ENCODE peak calls at places on chromosomes 5 and 9, in eight cellular contexts. T, K, X, P, I, F, Q and U are unnamed samples.

GRCh38 chr9:73154271-73154670 is 2.6 kb downstream of the ANXA1 start:
- DNase-seq in T (no peak), K (no peak), X (no peak), P (no peak), I (no peak), F (no peak), Q (no peak), U (no peak)

GRCh38 chr5:9686211-9686610 is 56.1 kb upstream of the TAS2R1 start:
- DNase-seq in T (no peak), K (peak; percentile 72), X (no peak), P (no peak), I (no peak), F (no peak), Q (no peak), U (no peak)

GRCh38 chr5:76274566-76274965 is 128.5 kb upstream of the IQGAP2 start:
- DNase-seq in T (no peak), K (no peak), X (no peak), P (no peak), I (no peak), F (no peak), Q (no peak), U (no peak)

GRCh38 chr5:167998148-167998767 is 293.2 kb upstream of the WWC1 start:
- DNase-seq in T (no peak), K (peak; percentile 37), X (no peak), P (no peak), I (no peak), F (no peak), Q (no peak), U (no peak)

GRCh38 chr9:121088576-121088975 is 13.8 kb downstream of the CNTRL start:
- DNase-seq in T (no peak), K (no peak), X (no peak), P (no peak), I (no peak), F (no peak), Q (no peak), U (no peak)

GRCh38 chr9:10050016-10050415 is 562.8 kb downstream of the PTPRD start:
- DNase-seq in T (no peak), K (no peak), X (no peak), P (no peak), I (no peak), F (no peak), Q (no peak), U (no peak)

GRCh38 chr9:124452326-124452725 is 2.1 kb downstream of the ADGRD2 start:
- DNase-seq in T (no peak), K (no peak), X (no peak), P (no peak), I (no peak), F (peak; percentile 33), Q (no peak), U (no peak)

GRCh38 chr5:93730124-93730523 is 11.3 kb downstream of the POU5F2 start:
- DNase-seq in T (no peak), K (no peak), X (no peak), P (no peak), I (no peak), F (no peak), Q (no peak), U (no peak)

GRCh38 chr9:21674894-21675293 is 127.5 kb upstream of the MTAP start:
- DNase-seq in T (no peak), K (no peak), X (no peak), P (no peak), I (no peak), F (no peak), Q (no peak), U (no peak)